ENCODE peak calls at places on chromosomes 3 and 15, in five cellular contexts. One of them, this sample, is unnamed.

GRCh38 chr3:142904639-142905441 is 16.0 kb upstream of the PCOLCE2 start:
- DNase-seq in GM12878: no peak
- DNase-seq in stomach: peak
- DNase-seq in transverse colon: peak
- DNase-seq in suprapubic skin: no peak
- DNase-seq in this sample: no peak

GRCh38 chr3:42055291-42055690 is 35.9 kb upstream of the TRAK1 start:
- DNase-seq in GM12878: no peak
- DNase-seq in stomach: no peak
- DNase-seq in transverse colon: no peak
- DNase-seq in suprapubic skin: no peak
- DNase-seq in this sample: no peak

GRCh38 chr3:190225186-190225692 is 97.0 kb downstream of the CLDN1 start:
- DNase-seq in GM12878: no peak
- DNase-seq in stomach: no peak
- DNase-seq in transverse colon: no peak
- DNase-seq in suprapubic skin: no peak
- DNase-seq in this sample: no peak

GRCh38 chr3:194384156-194384555 is 14.6 kb upstream of the LRRC15 start:
- DNase-seq in GM12878: no peak
- DNase-seq in stomach: no peak
- DNase-seq in transverse colon: no peak
- DNase-seq in suprapubic skin: peak
- DNase-seq in this sample: peak

GRCh38 chr15:59372352-59373211 is at the start of gene MYO1E:
- DNase-seq in GM12878: peak
- DNase-seq in stomach: peak
- DNase-seq in transverse colon: peak
- DNase-seq in suprapubic skin: peak
- DNase-seq in this sample: peak

GRCh38 chr3:2544212-2544611 is 445.5 kb downstream of the CNTN4 start:
- DNase-seq in GM12878: no peak
- DNase-seq in stomach: no peak
- DNase-seq in transverse colon: no peak
- DNase-seq in suprapubic skin: no peak
- DNase-seq in this sample: no peak

GRCh38 chr15:68114840-68115239 is 60.7 kb downstream of the PIAS1 start:
- DNase-seq in GM12878: no peak
- DNase-seq in stomach: no peak
- DNase-seq in transverse colon: no peak
- DNase-seq in suprapubic skin: no peak
- DNase-seq in this sample: no peak

GRCh38 chr15:37134699-37135131 is 34.4 kb upstream of the MEIS2 start:
- DNase-seq in GM12878: no peak
- DNase-seq in stomach: no peak
- DNase-seq in transverse colon: no peak
- DNase-seq in suprapubic skin: no peak
- DNase-seq in this sample: no peak

GRCh38 chr3:160473978-160474377 is 24.4 kb upstream of the TRIM59 start:
- DNase-seq in GM12878: no peak
- DNase-seq in stomach: no peak
- DNase-seq in transverse colon: no peak
- DNase-seq in suprapubic skin: no peak
- DNase-seq in this sample: no peak

GRCh38 chr15:70869346-70869745 is 15.4 kb upstream of the LARP6 start:
- DNase-seq in GM12878: no peak
- DNase-seq in stomach: no peak
- DNase-seq in transverse colon: no peak
- DNase-seq in suprapubic skin: no peak
- DNase-seq in this sample: no peak

GRCh38 chr15:62877276-62877857 is 165.2 kb upstream of the TPM1 start:
- DNase-seq in GM12878: no peak
- DNase-seq in stomach: no peak
- DNase-seq in transverse colon: no peak
- DNase-seq in suprapubic skin: no peak
- DNase-seq in this sample: no peak

GRCh38 chr15:101537681-101538080 is 48.2 kb upstream of the PCSK6 start:
- DNase-seq in GM12878: no peak
- DNase-seq in stomach: no peak
- DNase-seq in transverse colon: no peak
- DNase-seq in suprapubic skin: no peak
- DNase-seq in this sample: no peak

GRCh38 chr15:79853492-79854328 is 43.1 kb downstream of the MTHFS start:
- DNase-seq in GM12878: peak
- DNase-seq in stomach: peak
- DNase-seq in transverse colon: peak
- DNase-seq in suprapubic skin: no peak
- DNase-seq in this sample: no peak

GRCh38 chr3:159929181-159929893 is 59.3 kb upstream of the IL12A start:
- DNase-seq in GM12878: no peak
- DNase-seq in stomach: no peak
- DNase-seq in transverse colon: peak
- DNase-seq in suprapubic skin: no peak
- DNase-seq in this sample: peak

GRCh38 chr15:91108421-91108820 is 8.4 kb downstream of the SV2B start:
- DNase-seq in GM12878: no peak
- DNase-seq in stomach: no peak
- DNase-seq in transverse colon: no peak
- DNase-seq in suprapubic skin: no peak
- DNase-seq in this sample: no peak

GRCh38 chr3:153182491-153182890 is 20.5 kb downstream of the RAP2B start:
- DNase-seq in GM12878: no peak
- DNase-seq in stomach: no peak
- DNase-seq in transverse colon: no peak
- DNase-seq in suprapubic skin: no peak
- DNase-seq in this sample: no peak

GRCh38 chr3:171192176-171192854 is 165.8 kb upstream of the SLC2A2 start:
- DNase-seq in GM12878: no peak
- DNase-seq in stomach: no peak
- DNase-seq in transverse colon: no peak
- DNase-seq in suprapubic skin: no peak
- DNase-seq in this sample: no peak

GRCh38 chr3:15845475-15845874 is 47.7 kb upstream of the ANKRD28 start:
- DNase-seq in GM12878: no peak
- DNase-seq in stomach: no peak
- DNase-seq in transverse colon: no peak
- DNase-seq in suprapubic skin: no peak
- DNase-seq in this sample: no peak

GRCh38 chr3:177982034-177982433 is 554.2 kb upstream of the KCNMB2 start:
- DNase-seq in GM12878: no peak
- DNase-seq in stomach: no peak
- DNase-seq in transverse colon: no peak
- DNase-seq in suprapubic skin: no peak
- DNase-seq in this sample: no peak

GRCh38 chr3:157311633-157312365 is 124.9 kb upstream of the PTX3 start:
- DNase-seq in GM12878: no peak
- DNase-seq in stomach: no peak
- DNase-seq in transverse colon: no peak
- DNase-seq in suprapubic skin: no peak
- DNase-seq in this sample: no peak

GRCh38 chr3:7518471-7518870 is 657.6 kb downstream of the GRM7 start:
- DNase-seq in GM12878: no peak
- DNase-seq in stomach: peak
- DNase-seq in transverse colon: no peak
- DNase-seq in suprapubic skin: no peak
- DNase-seq in this sample: no peak

GRCh38 chr3:98778852-98779379 is 15.8 kb downstream of the ST3GAL6 start:
- DNase-seq in GM12878: no peak
- DNase-seq in stomach: no peak
- DNase-seq in transverse colon: no peak
- DNase-seq in suprapubic skin: no peak
- DNase-seq in this sample: no peak

GRCh38 chr3:184795493-184796198 is 16.3 kb upstream of the VPS8 start:
- DNase-seq in GM12878: no peak
- DNase-seq in stomach: no peak
- DNase-seq in transverse colon: no peak
- DNase-seq in suprapubic skin: no peak
- DNase-seq in this sample: no peak

GRCh38 chr15:80788536-80788935 is 9.4 kb downstream of the CEMIP start:
- DNase-seq in GM12878: no peak
- DNase-seq in stomach: no peak
- DNase-seq in transverse colon: no peak
- DNase-seq in suprapubic skin: no peak
- DNase-seq in this sample: no peak

GRCh38 chr3:74129611-74130010 is 484.8 kb downstream of the CNTN3 start:
- DNase-seq in GM12878: no peak
- DNase-seq in stomach: no peak
- DNase-seq in transverse colon: no peak
- DNase-seq in suprapubic skin: no peak
- DNase-seq in this sample: no peak
- H3K4me3 ChIP-seq in GM12878: no peak
- H3K4me3 ChIP-seq in stomach: no peak
- H3K4me3 ChIP-seq in transverse colon: no peak
- H3K4me3 ChIP-seq in suprapubic skin: no peak
- H3K4me3 ChIP-seq in this sample: no peak

GRCh38 chr3:14144423-14145075 is 19.7 kb downstream of the TMEM43 start:
- DNase-seq in GM12878: peak
- DNase-seq in stomach: peak
- DNase-seq in transverse colon: peak
- DNase-seq in suprapubic skin: no peak
- DNase-seq in this sample: no peak
- TF ChIP-seq POLR2AphosphoS5 in GM12878: no peak
- TF ChIP-seq POLR2AphosphoS5 in stomach: peak
- TF ChIP-seq POLR2AphosphoS5 in transverse colon: peak
- TF ChIP-seq POLR2AphosphoS5 in suprapubic skin: peak
- TF ChIP-seq POLR2AphosphoS5 in this sample: peak

GRCh38 chr3:133915685-133916639 is 20.3 kb upstream of the RAB6B start:
- DNase-seq in GM12878: no peak
- DNase-seq in stomach: no peak
- DNase-seq in transverse colon: no peak
- DNase-seq in suprapubic skin: no peak
- DNase-seq in this sample: peak
- TF ChIP-seq EP300 in GM12878: no peak
- TF ChIP-seq EP300 in stomach: no peak
- TF ChIP-seq EP300 in transverse colon: no peak
- TF ChIP-seq EP300 in suprapubic skin: no peak
- TF ChIP-seq EP300 in this sample: no peak

DNA sequence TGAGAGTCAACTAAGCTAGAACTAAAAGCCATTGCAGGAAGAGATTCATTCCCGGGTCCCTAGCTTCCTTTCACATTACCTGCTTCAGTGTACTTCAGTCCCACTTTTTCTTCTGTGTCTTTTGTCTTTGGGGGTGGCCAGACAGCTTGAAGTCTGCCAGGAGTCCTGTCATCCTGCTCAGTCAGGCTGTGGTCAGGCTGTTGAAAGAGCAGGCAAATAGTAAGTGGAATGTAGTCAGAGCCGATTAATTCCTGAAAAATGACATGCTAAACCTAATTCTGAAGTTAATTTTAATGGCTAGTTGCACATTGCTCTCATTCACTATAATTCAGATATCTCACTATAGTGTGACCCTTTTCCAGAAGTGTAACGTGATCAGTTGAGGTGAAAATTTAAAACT is 129.6 kb downstream of the FMN1 start:
- DNase-seq in GM12878: no peak
- DNase-seq in stomach: no peak
- DNase-seq in transverse colon: no peak
- DNase-seq in suprapubic skin: no peak
- DNase-seq in this sample: no peak
- H3K4me3 ChIP-seq in GM12878: no peak
- H3K4me3 ChIP-seq in stomach: no peak
- H3K4me3 ChIP-seq in transverse colon: peak
- H3K4me3 ChIP-seq in suprapubic skin: no peak
- H3K4me3 ChIP-seq in this sample: no peak

GRCh38 chr3:55702822-55703221 is 215.7 kb upstream of the WNT5A start:
- DNase-seq in GM12878: no peak
- DNase-seq in stomach: no peak
- DNase-seq in transverse colon: no peak
- DNase-seq in suprapubic skin: no peak
- DNase-seq in this sample: no peak
- TF ChIP-seq POLR2AphosphoS5 in GM12878: no peak
- TF ChIP-seq POLR2AphosphoS5 in stomach: no peak
- TF ChIP-seq POLR2AphosphoS5 in transverse colon: no peak
- TF ChIP-seq POLR2AphosphoS5 in suprapubic skin: no peak
- TF ChIP-seq POLR2AphosphoS5 in this sample: no peak